ENCODE peak calls at places on chromosomes 1 and 21, in five cellular contexts. K is heart left ventricle, V is breast epithelium, B is AG04450, U is brain microvascular endothelial cell. Z is an unnamed sample.

GRCh38 chr1:21045351-21045750 is 131.3 kb downstream of the EIF4G3 start:
- DNase-seq in K (no peak), V (no peak), B (no peak), U (no peak), Z (no peak)

GRCh38 chr21:42208801-42209490 is 10.0 kb upstream of the ABCG1 start:
- DNase-seq in K (peak), V (no peak), B (no peak), U (no peak), Z (no peak)

GRCh38 chr1:227789881-227790400 is 25.5 kb upstream of the PRSS38 start:
- DNase-seq in K (no peak), V (no peak), B (no peak), U (no peak), Z (no peak)

GRCh38 chr1:203210988-203211387 is 18.5 kb downstream of the CHIT1 start:
- DNase-seq in K (no peak), V (no peak), B (no peak), U (no peak), Z (no peak)

GRCh38 chr1:180229483-180230415 is at the start of gene LHX4:
- DNase-seq in K (no peak), V (no peak), B (no peak), U (no peak), Z (no peak)

GRCh38 chr1:179599623-179600249 is 8.1 kb downstream of the TDRD5 start:
- DNase-seq in K (no peak), V (no peak), B (no peak), U (peak), Z (no peak)

GRCh38 chr1:210695041-210695440 is 366.3 kb downstream of the HHAT start:
- DNase-seq in K (no peak), V (no peak), B (no peak), U (no peak), Z (no peak)

GRCh38 chr1:202227997-202228401 is 34.4 kb downstream of the LGR6 start:
- DNase-seq in K (no peak), V (no peak), B (no peak), U (no peak), Z (no peak)

GRCh38 chr1:158285756-158286241 is 3.9 kb upstream of the CD1C start:
- DNase-seq in K (no peak), V (no peak), B (no peak), U (no peak), Z (no peak)

GRCh38 chr1:234997201-234998173 is 131.2 kb downstream of the TOMM20 start:
- DNase-seq in K (peak), V (peak), B (peak), U (peak), Z (peak)

GRCh38 chr1:160083968-160084770 is 2.8 kb downstream of the KCNJ9 start:
- DNase-seq in K (peak), V (peak), B (no peak), U (no peak), Z (peak)

GRCh38 chr1:65108025-65108692 is 39.8 kb upstream of the AK4 start:
- DNase-seq in K (no peak), V (no peak), B (no peak), U (no peak), Z (no peak)

GRCh38 chr1:113804421-113805255 is 7.6 kb downstream of the RSBN1 start:
- DNase-seq in K (no peak), V (no peak), B (peak), U (peak), Z (no peak)

GRCh38 chr1:159849972-159850371 is 12.5 kb downstream of the VSIG8 start:
- DNase-seq in K (no peak), V (no peak), B (no peak), U (no peak), Z (no peak)

GRCh38 chr1:110674337-110675059 is at the start of gene KCNA3:
- DNase-seq in K (peak), V (peak), B (no peak), U (no peak), Z (peak)

GRCh38 chr1:246510147-246511030 is 3.3 kb upstream of the SMYD3 start:
- DNase-seq in K (no peak), V (no peak), B (no peak), U (no peak), Z (no peak)

GRCh38 chr21:46532080-46532479 is 72.8 kb downstream of the S100B start:
- DNase-seq in K (no peak), V (no peak), B (no peak), U (no peak), Z (no peak)

GRCh38 chr1:25079048-25079447 is 149.0 kb upstream of the RUNX3 start:
- DNase-seq in K (no peak), V (no peak), B (no peak), U (no peak), Z (no peak)

GRCh38 chr1:234980657-234981396 is 147.8 kb downstream of the TOMM20 start:
- DNase-seq in K (peak), V (peak), B (no peak), U (peak), Z (no peak)

GRCh38 chr1:205748398-205749093 is 1.4 kb downstream of the NUCKS1 start:
- DNase-seq in K (no peak), V (no peak), B (peak), U (peak), Z (no peak)

GRCh38 chr1:47558601-47559593 is 121.1 kb downstream of the FOXD2 start:
- DNase-seq in K (no peak), V (no peak), B (no peak), U (no peak), Z (no peak)

GRCh38 chr1:55311057-55311631 is 96.0 kb upstream of the USP24 start:
- DNase-seq in K (no peak), V (no peak), B (no peak), U (no peak), Z (no peak)

GRCh38 chr1:42730002-42730401 is 10.0 kb downstream of the CLDN19 start:
- DNase-seq in K (no peak), V (no peak), B (no peak), U (no peak), Z (no peak)

GRCh38 chr1:233791750-233792149 is 112.7 kb upstream of the SLC35F3 start:
- DNase-seq in K (no peak), V (no peak), B (no peak), U (no peak), Z (no peak)

GRCh38 chr1:76082084-76082483 is 7.5 kb downstream of the ST6GALNAC3 start:
- DNase-seq in K (no peak), V (no peak), B (no peak), U (no peak), Z (no peak)

GRCh38 chr21:25501996-25502665 is 105.2 kb downstream of the MRPL39 start:
- DNase-seq in K (no peak), V (no peak), B (no peak), U (no peak), Z (no peak)

GRCh38 chr1:20693623-20694022 is 24.2 kb downstream of the KIF17 start:
- DNase-seq in K (peak), V (no peak), B (no peak), U (no peak), Z (no peak)

GRCh38 chr1:99751877-99752504 is 14.4 kb downstream of the FRRS1 start:
- DNase-seq in K (no peak), V (no peak), B (no peak), U (no peak), Z (no peak)

GRCh38 chr1:37752213-37752582 is 12.7 kb downstream of the EPHA10 start:
- DNase-seq in K (no peak), V (no peak), B (no peak), U (no peak), Z (no peak)

GRCh38 chr21:31557421-31557955 is 102.0 kb upstream of the SOD1 start:
- DNase-seq in K (no peak), V (no peak), B (no peak), U (no peak), Z (no peak)

GRCh38 chr1:195584870-195585624 is 1023.2 kb downstream of the KCNT2 start:
- DNase-seq in K (no peak), V (no peak), B (no peak), U (no peak), Z (no peak)

GRCh38 chr1:6027591-6027990 is 18.1 kb upstream of the KCNAB2 start:
- DNase-seq in K (no peak), V (no peak), B (no peak), U (no peak), Z (no peak)

GRCh38 chr1:86914998-86915736 is 732 bp downstream of the HS2ST1 start:
- DNase-seq in K (peak), V (no peak), B (no peak), U (peak), Z (peak)

GRCh38 chr1:231943084-231943483 is 316.5 kb downstream of the DISC1 start:
- DNase-seq in K (no peak), V (no peak), B (no peak), U (no peak), Z (no peak)

DNA sequence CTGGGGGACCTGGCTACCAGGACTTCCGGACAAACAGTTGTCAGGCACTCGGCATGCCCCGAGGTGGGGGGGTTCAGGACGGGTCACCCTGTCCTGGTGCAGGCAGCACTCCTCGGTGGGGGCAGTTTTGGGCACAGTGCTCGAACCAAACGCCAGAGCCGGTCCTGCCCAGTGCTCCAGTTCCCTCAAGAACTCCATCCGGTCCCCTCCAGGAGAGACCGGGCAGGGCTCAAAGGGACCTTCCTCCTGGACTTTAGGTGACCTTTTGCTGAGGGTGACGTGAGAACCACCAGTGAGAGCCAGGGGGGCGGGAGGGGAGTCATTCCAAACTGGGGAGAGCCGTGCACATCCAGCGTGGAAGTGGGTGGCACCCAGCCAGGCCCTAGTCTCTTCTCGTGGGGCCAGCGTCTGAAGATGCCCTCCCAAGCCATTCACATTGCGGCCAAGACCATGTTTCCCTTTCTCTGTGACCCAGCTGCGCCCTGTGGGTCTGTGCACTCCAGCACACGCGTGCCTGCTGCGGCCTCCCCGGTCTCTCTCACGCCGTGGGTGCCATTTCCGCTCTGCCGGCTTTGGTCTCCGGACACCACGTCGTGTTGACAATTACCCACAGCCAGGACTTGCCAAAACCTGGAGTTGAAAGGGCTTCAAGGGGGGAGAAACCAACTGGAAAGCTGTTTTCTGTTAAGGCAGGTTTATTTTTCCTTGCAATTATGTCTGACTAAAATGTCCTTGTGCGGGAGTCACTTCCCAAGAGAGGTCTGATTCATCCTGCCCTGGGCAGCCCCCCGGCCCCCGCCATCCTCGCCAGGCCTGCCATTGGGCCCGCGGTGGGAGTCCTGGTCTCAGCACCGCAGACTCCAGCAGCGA is 178.8 kb upstream of the ARHGEF16 start:
- DNase-seq in K (no peak), V (no peak), B (no peak), U (peak), Z (no peak)
- H3K4me3 ChIP-seq in K (no peak), V (no peak), B (no peak), U (no peak), Z (no peak)

GRCh38 chr21:43325968-43326367 is 101.0 kb downstream of the SIK1 start:
- DNase-seq in K (no peak), V (no peak), B (no peak), U (no peak), Z (no peak)
- TF ChIP-seq CTCF in K (no peak), V (no peak), B (no peak), U (no peak), Z (no peak)

DNA sequence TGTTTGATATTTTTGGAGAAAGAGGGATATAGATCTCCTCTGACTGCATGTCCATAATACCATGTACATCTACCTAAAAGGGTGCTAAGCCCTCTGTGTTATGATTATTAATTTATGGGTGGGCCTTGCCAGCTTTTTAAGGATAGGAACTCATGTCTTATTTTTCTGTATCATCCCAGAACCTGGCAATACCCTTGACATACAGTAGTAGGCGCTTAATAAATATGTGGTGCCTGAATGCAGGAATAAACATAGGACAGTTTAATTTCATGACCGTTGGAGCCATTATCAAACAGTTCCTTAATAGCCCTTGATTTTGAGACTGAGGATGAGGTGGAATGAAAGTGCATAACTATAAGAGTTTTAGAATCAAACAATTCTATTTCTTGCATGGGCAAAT is 12.5 kb upstream of the ATP6V1G3 start:
- DNase-seq in K (no peak), V (no peak), B (no peak), U (no peak), Z (no peak)
- H3K27ac ChIP-seq in K (no peak), V (no peak), B (no peak), U (no peak), Z (no peak)

GRCh38 chr1:56387071-56387747 is 192.2 kb downstream of the PLPP3 start:
- DNase-seq in K (no peak), V (no peak), B (no peak), U (no peak), Z (no peak)

GRCh38 chr1:56394298-56394697 is 185.1 kb downstream of the PLPP3 start:
- DNase-seq in K (no peak), V (no peak), B (no peak), U (no peak), Z (no peak)

GRCh38 chr1:56390934-56391731 is 188.2 kb downstream of the PLPP3 start:
- DNase-seq in K (no peak), V (no peak), B (no peak), U (no peak), Z (no peak)

GRCh38 chr1:56389813-56390539 is 189.4 kb downstream of the PLPP3 start:
- DNase-seq in K (no peak), V (no peak), B (peak), U (no peak), Z (no peak)

GRCh38 chr1:56390540-56390867 is 188.9 kb downstream of the PLPP3 start:
- DNase-seq in K (no peak), V (no peak), B (no peak), U (no peak), Z (no peak)
- H3K4me3 ChIP-seq in K (no peak), V (no peak), B (no peak), U (no peak), Z (no peak)

GRCh38 chr1:216600730-216601426 is 122.4 kb downstream of the ESRRG start:
- DNase-seq in K (peak), V (peak), B (peak), U (peak), Z (peak)
- TF ChIP-seq CTCF in K (peak), V (peak), B (peak), U (peak), Z (peak)

GRCh38 chr1:11215018-11216005 is 26.2 kb downstream of the ANGPTL7 start:
- DNase-seq in K (no peak), V (no peak), B (no peak), U (no peak), Z (no peak)

GRCh38 chr1:11211925-11212587 is 22.9 kb downstream of the ANGPTL7 start:
- DNase-seq in K (no peak), V (no peak), B (no peak), U (no peak), Z (peak)

GRCh38 chr1:11211461-11211860 is 22.3 kb downstream of the ANGPTL7 start:
- DNase-seq in K (no peak), V (no peak), B (no peak), U (no peak), Z (no peak)

DNA sequence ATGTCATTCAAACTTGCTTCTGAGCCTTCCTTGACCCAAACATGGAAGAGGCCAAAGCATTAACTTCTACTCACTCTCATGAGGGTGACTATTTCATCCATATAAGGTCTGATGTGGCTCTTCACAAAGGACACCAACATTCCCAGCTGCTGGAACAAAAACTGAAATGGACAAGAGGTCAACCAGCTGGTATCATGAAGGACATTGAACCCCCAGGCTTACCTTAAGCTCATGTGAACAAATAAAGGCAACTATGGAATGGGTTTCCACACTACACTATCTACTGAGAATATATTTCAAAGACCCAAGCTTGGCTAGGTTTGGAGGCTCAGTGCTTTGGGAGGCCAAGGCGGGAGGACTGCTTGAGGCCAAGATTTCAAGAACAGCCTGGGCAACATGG is 26.9 kb downstream of the ANGPTL7 start:
- DNase-seq in K (no peak), V (no peak), B (no peak), U (no peak), Z (no peak)
- H3K27ac ChIP-seq in K (no peak), V (peak), B (no peak), U (no peak), Z (no peak)

GRCh38 chr21:37240978-37241377 is 26.2 kb downstream of the VPS26C start:
- DNase-seq in K (no peak), V (no peak), B (no peak), U (no peak), Z (no peak)

GRCh38 chr21:37241426-37241825 is 25.7 kb downstream of the VPS26C start:
- DNase-seq in K (no peak), V (no peak), B (no peak), U (no peak), Z (no peak)

GRCh38 chr21:37237764-37238163 is 29.4 kb downstream of the VPS26C start:
- DNase-seq in K (no peak), V (no peak), B (no peak), U (no peak), Z (no peak)

GRCh38 chr21:37233551-37234146 is 33.5 kb downstream of the VPS26C start:
- DNase-seq in K (no peak), V (no peak), B (no peak), U (no peak), Z (no peak)

DNA sequence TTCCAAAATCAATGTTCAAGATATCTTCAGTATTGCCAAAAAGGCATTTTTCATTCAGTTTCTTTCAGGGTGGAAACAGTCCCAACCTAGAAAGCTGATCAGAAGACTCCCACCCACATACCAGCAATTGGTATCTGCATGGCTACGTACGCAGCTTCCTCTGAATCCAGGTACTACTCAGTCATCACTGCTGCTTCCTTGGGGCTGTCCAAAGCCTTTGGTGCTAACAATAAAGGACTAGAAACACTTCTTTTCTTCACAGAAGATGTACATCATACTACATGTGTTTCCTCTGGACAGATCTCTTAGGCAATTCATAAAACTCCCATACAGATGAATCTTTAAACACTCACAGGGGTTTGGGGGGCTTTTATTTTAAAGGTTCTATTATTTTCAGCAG is 29.8 kb downstream of the VPS26C start:
- DNase-seq in K (no peak), V (no peak), B (no peak), U (no peak), Z (no peak)
- H3K4me3 ChIP-seq in K (no peak), V (no peak), B (no peak), U (no peak), Z (no peak)

DNA sequence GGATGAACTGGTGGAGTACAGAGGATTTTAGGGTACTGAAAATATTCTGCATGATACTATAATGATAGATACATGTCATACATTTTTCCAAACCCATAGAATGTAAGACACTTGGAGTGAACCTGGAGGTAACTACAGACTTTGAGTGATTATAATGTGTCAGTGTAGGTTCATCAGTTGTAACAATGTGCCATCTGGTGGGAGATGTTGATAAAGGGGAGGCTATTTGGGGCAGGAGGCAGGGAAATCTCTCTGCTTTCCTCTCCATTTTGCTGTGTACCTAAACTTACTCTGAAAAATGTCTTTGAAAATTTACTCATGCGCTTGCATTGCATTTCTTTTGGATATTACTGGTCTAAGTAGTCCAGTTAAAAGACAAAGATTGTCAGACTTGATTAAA is 35.2 kb downstream of the PTBP2 start:
- DNase-seq in K (no peak), V (no peak), B (no peak), U (no peak), Z (no peak)
- TF ChIP-seq CTCF in K (peak), V (no peak), B (no peak), U (peak), Z (peak)

Z was measured in dorsolateral prefrontal cortex.